ENCODE peak calls at places on chromosomes 7 and 10, in six cellular contexts. Z is MM.1S; X is endothelial cell; Q is left cardiac atrium; A is HEK293T; O is activated naive CD4-positive, alpha-beta T cell treated with anti-CD3 and anti-CD28 coated beads, Interleukin-2, amount 10 ng/mL, durations not matched to agents 7 days and 5 days. E is an unnamed sample.

GRCh38 chr10:87794285-87794684 is 23.7 kb downstream of the ATAD1 start:
- DNase-seq in Q (no peak), Z (no peak), X (no peak), A (no peak), O (no peak), E (no peak)

GRCh38 chr7:33722383-33723096 is 182.8 kb upstream of the BMPER start:
- DNase-seq in A (peak; percentile 58), O (no peak), Z (no peak), Q (no peak), X (no peak), E (no peak)

GRCh38 chr10:116708386-116708785 is 34.0 kb downstream of the HSPA12A start:
- DNase-seq in X (no peak), O (no peak), Q (no peak), A (no peak), Z (no peak), E (peak; percentile 77)

GRCh38 chr10:88850712-88851111 is 932 bp downstream of the ANKRD22 start:
- DNase-seq in O (no peak), X (no peak), Q (no peak), A (no peak), Z (no peak), E (no peak)

GRCh38 chr7:33716581-33717477 is 188.5 kb upstream of the BMPER start:
- DNase-seq in A (peak; percentile 32), O (no peak), X (no peak), Z (peak; percentile 63), Q (no peak), E (peak; percentile 48)

GRCh38 chr10:113045155-113046055 is 95.4 kb downstream of the TCF7L2 start:
- DNase-seq in X (no peak), Q (no peak), O (no peak), Z (no peak), A (no peak), E (no peak)

GRCh38 chr7:69708857-69709256 is 110.6 kb downstream of the AUTS2 start:
- DNase-seq in Z (no peak), X (no peak), O (no peak), A (no peak), Q (peak; percentile 22), E (peak; percentile 56)

GRCh38 chr10:88728107-88728763 is 22.2 kb downstream of the LIPK start:
- DNase-seq in Q (no peak), X (peak; percentile 78), Z (no peak), A (peak; percentile 22), O (peak; percentile 62), E (no peak)

GRCh38 chr10:28559661-28560060 is 26.7 kb downstream of the WAC start:
- DNase-seq in Q (no peak), O (no peak), X (no peak), A (no peak), Z (no peak), E (no peak)

GRCh38 chr7:149510248-149510647 is 12.6 kb upstream of the ZNF746 start:
- DNase-seq in Q (no peak), X (no peak), A (no peak), O (no peak), Z (no peak), E (no peak)

GRCh38 chr7:135782377-135782776 is 33.8 kb upstream of the FAM180A start:
- DNase-seq in Z (no peak), A (no peak), Q (no peak), X (no peak), O (no peak), E (no peak)

GRCh38 chr10:8051851-8052257 is 2.6 kb upstream of the GATA3 start:
- DNase-seq in X (no peak), Z (no peak), A (no peak), O (no peak), Q (no peak), E (no peak)

GRCh38 chr10:49396666-49396999 is 744 bp upstream of the DRGX start:
- DNase-seq in X (no peak), A (no peak), Z (no peak), O (no peak), Q (no peak), E (no peak)

GRCh38 chr7:80825499-80825898 is 93.4 kb downstream of the SEMA3C start:
- DNase-seq in X (no peak), A (no peak), Q (no peak), O (no peak), Z (peak; percentile 50), E (no peak)

GRCh38 chr7:2425749-2426148 is 22.3 kb downstream of the CHST12 start:
- DNase-seq in A (no peak), O (no peak), Q (no peak), Z (no peak), X (no peak), E (no peak)